ENCODE peak calls at places on chromosomes 4 and X, in seven cellular contexts. L, E, T, A, J, B and G are unnamed samples.
A peak's percentile ranks its signal among the peaks of the same experiment; 100 is the strongest.

GRCh38 chr4:110510955-110511544 is 35.1 kb downstream of the ENPEP start:
- DNase-seq in B (no peak), E (peak; percentile 64), L (peak; percentile 56), T (no peak), A (no peak), J (peak; percentile 88), G (no peak)

GRCh38 chr4:184361443-184361842 is 112.9 kb downstream of the IRF2 start:
- DNase-seq in T (no peak), E (no peak), L (no peak), B (no peak), A (no peak), J (no peak), G (no peak)

GRCh38 chr4:142631836-142632235 is 214.3 kb downstream of the INPP4B start:
- DNase-seq in T (no peak), L (no peak), B (no peak), E (no peak), A (no peak), J (no peak), G (no peak)

GRCh38 chr4:120509222-120509621 is 413.3 kb downstream of the PRDM5 start:
- DNase-seq in E (no peak), J (no peak), A (no peak), L (no peak), B (no peak), T (no peak), G (no peak)

GRCh38 chr4:169251291-169252235 is 19.2 kb downstream of the SH3RF1 start:
- DNase-seq in A (no peak), T (no peak), B (peak; percentile 60), E (no peak), J (peak; percentile 27), L (peak; percentile 89), G (no peak)

GRCh38 chr4:68948985-68949384 is 2.6 kb downstream of the UGT2A3 start:
- DNase-seq in B (no peak), T (no peak), L (no peak), E (no peak), A (no peak), J (no peak), G (no peak)

GRCh38 chrX:140762061-140762460 is 52.5 kb downstream of the LINC00632 start:
- DNase-seq in J (peak; percentile 85), T (peak; percentile 21), B (peak; percentile 54), E (peak; percentile 81), A (peak; percentile 23), L (no peak), G (peak; percentile 41)

GRCh38 chr4:34922325-34922724 is 1322.0 kb downstream of the ARAP2 start:
- DNase-seq in A (no peak), J (no peak), L (no peak), E (no peak), T (no peak), B (no peak), G (no peak)

GRCh38 chr4:98919996-98920395 is 8.9 kb downstream of the EIF4E start:
- DNase-seq in J (peak; percentile 48), A (no peak), L (no peak), E (peak; percentile 39), T (no peak), B (no peak), G (no peak)

GRCh38 chr4:55398966-55399365 is 3.2 kb downstream of the TMEM165 start:
- DNase-seq in B (no peak), A (no peak), T (no peak), L (no peak), J (peak; percentile 22), E (peak; percentile 47), G (no peak)

GRCh38 chrX:112083624-112084326 is 1.2 kb upstream of the TRPC5 start:
- DNase-seq in B (no peak), T (no peak), A (no peak), L (no peak), J (no peak), E (no peak), G (no peak)

GRCh38 chrX:41332408-41332987 is 1.5 kb upstream of the DDX3X start:
- DNase-seq in B (peak; percentile 75), J (peak; percentile 50), T (peak; percentile 60), E (no peak), L (no peak), A (no peak), G (peak; percentile 24)

GRCh38 chr4:150367326-150367725 is 214.6 kb upstream of the MAB21L2 start:
- DNase-seq in T (no peak), B (no peak), L (no peak), J (no peak), E (no peak), A (no peak), G (no peak)

GRCh38 chr4:95165926-95166524 is 382.7 kb downstream of the UNC5C start:
- DNase-seq in L (peak; percentile 57), T (peak; percentile 27), J (peak; percentile 91), E (peak; percentile 78), A (peak; percentile 19), B (no peak), G (peak; percentile 1)

DNA sequence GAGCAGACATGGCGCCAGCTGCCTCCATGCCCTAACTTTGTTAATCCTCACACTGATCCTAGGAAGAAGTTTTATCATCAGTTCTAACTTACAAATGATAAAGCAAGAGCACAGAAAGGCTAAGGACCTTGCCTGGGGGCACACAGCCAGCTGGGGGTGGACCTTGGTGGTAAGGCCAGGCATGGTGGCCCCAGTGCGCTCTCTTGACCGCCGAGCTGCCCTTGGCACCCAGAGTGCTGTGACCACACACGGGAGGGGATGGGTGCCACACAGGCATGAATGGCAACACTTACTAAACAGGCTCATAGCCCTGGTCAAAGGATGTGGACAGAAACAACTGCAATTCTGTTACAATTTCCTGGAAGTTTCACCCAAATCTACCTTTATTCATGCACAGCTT is 45.0 kb downstream of the ACOX3 start:
- DNase-seq in E (no peak), A (no peak), T (no peak), B (no peak), J (no peak), L (no peak), G (no peak)
- H3K36me3 ChIP-seq in E (peaks cover 45% of the 10 kb centered on the region), A (no peaks in the 10 kb centered on the region), T (no peaks in the 10 kb centered on the region), B (no peaks in the 10 kb centered on the region), J (peaks cover 26% of the 10 kb centered on the region), L (no peaks in the 10 kb centered on the region), G (peaks cover 7% of the 10 kb centered on the region)

GRCh38 chrX:31266172-31267076 is 194.6 kb upstream of the FTHL17 start:
- DNase-seq in J (peak; percentile 69), L (no peak), E (peak; percentile 50), T (peak; percentile 25), B (peak; percentile 73), A (peak; percentile 69), G (peak; percentile 40)
- H3K4me3 ChIP-seq in J (peak overlapping the region; percentile 81), L (no peak overlapping the region), E (peak overlapping the region; percentile 77), T (peak overlapping the region; percentile 49), B (peak overlapping the region; percentile 64), A (peak overlapping the region; percentile 54), G (peak overlapping the region; percentile 62)

DNA sequence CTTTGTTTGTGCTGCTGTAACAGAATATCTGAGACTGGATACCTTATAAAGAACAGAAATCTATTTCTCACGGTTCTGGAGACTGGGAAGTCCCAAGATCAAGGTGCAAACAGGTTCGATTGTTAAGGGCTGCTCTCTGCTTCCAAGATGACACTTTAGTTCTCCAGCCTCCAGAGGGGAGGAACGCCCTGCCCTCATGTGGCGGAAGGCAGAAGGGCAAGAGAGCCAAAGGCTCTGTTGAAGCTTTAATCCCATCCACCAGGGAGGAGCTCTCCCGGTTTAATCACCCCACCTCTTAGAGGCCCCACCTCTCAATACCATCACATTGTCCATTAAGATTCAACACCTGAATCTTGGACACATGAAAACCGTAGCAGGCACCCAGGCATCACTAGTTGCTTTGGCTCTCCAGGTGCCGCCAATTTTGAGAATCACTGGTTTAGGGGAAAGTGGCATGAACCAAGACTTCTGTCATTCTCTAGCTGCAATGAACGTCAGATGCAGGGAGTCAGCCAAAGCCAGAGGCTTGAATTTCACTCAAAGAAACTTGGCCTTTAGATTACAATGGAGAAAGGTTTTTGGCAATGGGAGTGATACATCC is 15.6 kb downstream of the FHL1 start:
- DNase-seq in B (peak; percentile 72), T (peak; percentile 57), J (peak; percentile 56), E (peak; percentile 70), L (peak; percentile 23), A (no peak), G (peak; percentile 42)
- H3K27me3 ChIP-seq in B (no peaks in the 10 kb centered on the region), T (no peaks in the 10 kb centered on the region), J (peaks cover 8% of the 10 kb centered on the region), E (no peaks in the 10 kb centered on the region), L (no peaks in the 10 kb centered on the region), A (no peaks in the 10 kb centered on the region), G (no peaks in the 10 kb centered on the region)

DNA sequence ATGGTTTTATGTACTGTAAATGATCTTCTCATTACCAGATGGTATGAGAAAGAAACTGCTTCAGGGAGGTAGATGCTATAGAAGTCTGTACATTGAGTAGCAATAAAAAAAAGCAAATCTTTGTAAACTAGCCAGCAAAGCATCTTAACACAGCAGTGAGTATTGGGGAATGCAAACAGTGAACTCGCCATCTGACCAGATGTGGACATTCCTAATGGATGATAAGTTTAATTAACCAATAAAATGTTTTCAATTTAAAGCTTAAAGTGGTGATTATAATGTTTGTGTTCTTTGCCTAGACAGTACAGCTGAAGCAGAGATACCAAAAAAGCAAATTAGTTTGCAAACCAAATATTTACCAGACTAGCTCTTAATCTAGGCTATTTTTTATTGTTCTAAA is 1144.2 kb downstream of the FAT4 start:
- DNase-seq in A (no peak), E (no peak), L (no peak), B (no peak), J (peak; percentile 42), T (no peak), G (no peak)
- H3K36me3 ChIP-seq in A (no peaks in the 10 kb centered on the region), E (no peaks in the 10 kb centered on the region), L (no peaks in the 10 kb centered on the region), B (no peaks in the 10 kb centered on the region), J (no peaks in the 10 kb centered on the region), T (no peaks in the 10 kb centered on the region), G (no peaks in the 10 kb centered on the region)

GRCh38 chrX:52217494-52218160 is 32.9 kb downstream of the MAGED4 start:
- DNase-seq in J (no peak), L (no peak), T (no peak), A (no peak), B (no peak), E (no peak), G (no peak)

GRCh38 chrX:52216541-52216940 is 31.9 kb downstream of the MAGED4 start:
- DNase-seq in T (no peak), E (no peak), A (no peak), J (no peak), B (no peak), L (no peak), G (no peak)

GRCh38 chrX:52213276-52213675 is 28.6 kb downstream of the MAGED4 start:
- DNase-seq in A (no peak), E (no peak), J (no peak), L (no peak), T (no peak), B (no peak), G (no peak)
- H3K4me3 ChIP-seq in A (no peak overlapping the region), E (no peak overlapping the region), J (no peak overlapping the region), L (no peak overlapping the region), T (no peak overlapping the region), B (no peak overlapping the region), G (no peak overlapping the region)

DNA sequence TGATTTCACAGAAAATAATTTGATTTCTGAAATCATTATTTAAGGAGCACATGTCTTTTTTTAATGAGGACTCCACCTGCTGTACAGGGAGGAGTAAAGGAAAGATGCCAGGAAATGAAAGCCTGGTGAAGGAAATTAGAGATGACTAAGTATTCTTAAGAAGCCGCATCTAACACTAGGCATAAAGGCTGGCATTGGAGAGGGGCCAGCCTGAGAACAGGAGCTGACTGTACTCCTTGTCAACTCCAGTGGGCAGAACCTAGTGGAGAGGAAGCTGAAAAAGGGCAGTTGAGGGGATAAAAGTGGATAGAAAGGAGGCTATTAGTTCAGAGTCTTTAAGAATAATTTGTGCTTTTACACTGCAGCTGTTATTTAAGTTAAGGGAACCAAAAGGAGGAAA is 393.0 kb downstream of the PPP1R2C start:
- DNase-seq in A (no peak), L (no peak), E (no peak), J (no peak), B (no peak), T (no peak), G (peak; percentile 12)
- H3K27me3 ChIP-seq in A (no peaks in the 10 kb centered on the region), L (no peaks in the 10 kb centered on the region), E (no peaks in the 10 kb centered on the region), J (peaks cover 28% of the 10 kb centered on the region), B (no peaks in the 10 kb centered on the region), T (no peaks in the 10 kb centered on the region), G (no peaks in the 10 kb centered on the region)